ENCODE peak calls at places on chromosomes 4 and X, in nine cellular contexts. B, O, D, Q, Y, H, S, Z and C are unnamed samples.

GRCh38 chrX:110858565-110858964 is 62.9 kb upstream of the CHRDL1 start:
- DNase-seq in B (no peak), O (no peak), D (no peak), Q (no peak), Y (no peak), H (no peak), S (no peak), Z (no peak), C (no peak)

GRCh38 chr4:109967798-109968520 is 55.3 kb downstream of the EGF start:
- DNase-seq in B (no peak), O (no peak), D (no peak), Q (no peak), Y (peak; percentile 67), H (no peak), S (no peak), Z (peak; percentile 74), C (no peak)

GRCh38 chr4:87375719-87376291 is 15.2 kb downstream of the HSD17B11 start:
- DNase-seq in B (no peak), O (no peak), D (peak; percentile 28), Q (peak; percentile 35), Y (peak; percentile 88), H (no peak), S (no peak), Z (peak; percentile 92), C (no peak)

GRCh38 chrX:44953734-44954502 is 80.9 kb downstream of the KDM6A start:
- DNase-seq in B (no peak), O (no peak), D (no peak), Q (no peak), Y (no peak), H (no peak), S (no peak), Z (no peak), C (no peak)

GRCh38 chr4:136558940-136559494 is 973.3 kb downstream of the PCDH18 start:
- DNase-seq in B (no peak), O (no peak), D (no peak), Q (no peak), Y (no peak), H (no peak), S (no peak), Z (no peak), C (no peak)

GRCh38 chrX:45714864-45715263 is 514.2 kb upstream of the DIPK2B start:
- DNase-seq in B (no peak), O (no peak), D (no peak), Q (no peak), Y (peak; percentile 71), H (no peak), S (no peak), Z (peak; percentile 79), C (no peak)

GRCh38 chr4:89048906-89049601 is 7.9 kb downstream of the FAM13A start:
- DNase-seq in B (no peak), O (no peak), D (no peak), Q (no peak), Y (peak; percentile 41), H (no peak), S (no peak), Z (peak; percentile 10), C (no peak)

GRCh38 chr4:118813561-118813960 is 22.4 kb downstream of the SEC24D start:
- DNase-seq in B (no peak), O (no peak), D (no peak), Q (no peak), Y (no peak), H (no peak), S (no peak), Z (no peak), C (no peak)

GRCh38 chrX:70479197-70479969 is 34.7 kb downstream of the DLG3 start:
- DNase-seq in B (no peak), O (no peak), D (no peak), Q (no peak), Y (peak; percentile 83), H (no peak), S (no peak), Z (peak; percentile 79), C (no peak)

GRCh38 chr4:57113870-57114269 is 3.7 kb upstream of the IGFBP7 start:
- DNase-seq in B (no peak), O (no peak), D (no peak), Q (no peak), Y (no peak), H (no peak), S (no peak), Z (no peak), C (no peak)

GRCh38 chr4:140806175-140806574 is 50.0 kb upstream of the TBC1D9 start:
- DNase-seq in B (no peak), O (no peak), D (no peak), Q (no peak), Y (no peak), H (no peak), S (no peak), Z (no peak), C (no peak)

GRCh38 chr4:114252499-114252898 is 273.1 kb upstream of the ARSJ start:
- DNase-seq in B (no peak), O (no peak), D (no peak), Q (no peak), Y (no peak), H (no peak), S (no peak), Z (no peak), C (no peak)

GRCh38 chrX:19630228-19630627 is 114.9 kb upstream of the MAP3K15 start:
- DNase-seq in B (no peak), O (no peak), D (no peak), Q (no peak), Y (no peak), H (no peak), S (no peak), Z (no peak), C (no peak)

GRCh38 chrX:110268875-110269274 is 49.0 kb downstream of the AMMECR1 start:
- DNase-seq in B (no peak), O (no peak), D (no peak), Q (no peak), Y (no peak), H (no peak), S (no peak), Z (peak; percentile 30), C (no peak)

GRCh38 chr4:40305329-40306193 is 29.6 kb upstream of the CHRNA9 start:
- DNase-seq in B (no peak), O (no peak), D (no peak), Q (no peak), Y (no peak), H (no peak), S (no peak), Z (no peak), C (no peak)

GRCh38 chr4:40307627-40308497 is 27.3 kb upstream of the CHRNA9 start:
- DNase-seq in B (no peak), O (no peak), D (peak; percentile 30), Q (peak; percentile 80), Y (no peak), H (no peak), S (no peak), Z (no peak), C (no peak)

GRCh38 chr4:40308528-40309122 is 26.5 kb upstream of the CHRNA9 start:
- DNase-seq in B (no peak), O (no peak), D (no peak), Q (no peak), Y (no peak), H (no peak), S (no peak), Z (no peak), C (no peak)

GRCh38 chr4:40306203-40306602 is 28.9 kb upstream of the CHRNA9 start:
- DNase-seq in B (no peak), O (no peak), D (no peak), Q (no peak), Y (no peak), H (no peak), S (no peak), Z (no peak), C (no peak)

DNA sequence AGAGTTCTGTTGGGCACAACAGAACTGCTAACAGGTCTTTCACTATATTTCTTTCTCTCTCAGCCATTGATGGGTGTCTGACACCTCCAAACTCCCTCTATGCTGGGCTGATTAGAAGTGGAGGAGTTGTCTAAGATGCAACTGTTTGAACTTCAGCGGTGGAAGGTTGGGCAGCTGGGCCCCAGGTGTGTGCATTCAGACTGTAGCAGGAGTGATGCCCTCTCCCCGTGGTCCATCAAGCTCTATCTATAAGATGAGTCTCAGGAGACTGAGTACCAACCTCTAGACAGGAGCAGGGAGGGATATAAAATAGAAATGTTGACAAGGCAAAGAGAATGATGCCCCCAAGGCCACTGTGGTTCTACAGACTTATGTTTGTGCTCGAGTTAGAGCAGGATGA is 28.1 kb upstream of the CHRNA9 start:
- DNase-seq in B (no peak), O (no peak), D (no peak), Q (no peak), Y (no peak), H (no peak), S (no peak), Z (no peak), C (no peak)
- H3K4me1 ChIP-seq in B (no peaks in the 10 kb centered on the region), O (no peaks in the 10 kb centered on the region), D (peaks cover 32% of the 10 kb centered on the region), Q (peaks cover 96% of the 10 kb centered on the region), Y (no peaks in the 10 kb centered on the region), H (no peaks in the 10 kb centered on the region), S (no peaks in the 10 kb centered on the region), Z (no peaks in the 10 kb centered on the region), C (no peaks in the 10 kb centered on the region)

GRCh38 chr4:38309471-38309870 is 349.3 kb downstream of the PTTG2 start:
- DNase-seq in B (no peak), O (no peak), D (no peak), Q (no peak), Y (no peak), H (no peak), S (no peak), Z (no peak), C (no peak)

GRCh38 chr4:38310446-38311043 is 350.3 kb downstream of the PTTG2 start:
- DNase-seq in B (no peak), O (no peak), D (no peak), Q (peak; percentile 85), Y (no peak), H (no peak), S (no peak), Z (peak; percentile 28), C (no peak)

GRCh38 chr4:38302910-38303309 is 342.7 kb downstream of the PTTG2 start:
- DNase-seq in B (no peak), O (no peak), D (no peak), Q (no peak), Y (no peak), H (no peak), S (no peak), Z (no peak), C (no peak)

GRCh38 chr4:38308728-38309315 is 348.6 kb downstream of the PTTG2 start:
- DNase-seq in B (no peak), O (no peak), D (no peak), Q (no peak), Y (peak; percentile 57), H (no peak), S (no peak), Z (peak; percentile 65), C (no peak)

GRCh38 chr4:38306482-38307071 is 346.4 kb downstream of the PTTG2 start:
- DNase-seq in B (no peak), O (no peak), D (no peak), Q (peak; percentile 22), Y (no peak), H (no peak), S (no peak), Z (no peak), C (no peak)
- H3K4me1 ChIP-seq in B (no peaks in the 10 kb centered on the region), O (no peaks in the 10 kb centered on the region), D (no peaks in the 10 kb centered on the region), Q (peaks cover 40% of the 10 kb centered on the region), Y (no peaks in the 10 kb centered on the region), H (no peaks in the 10 kb centered on the region), S (no peaks in the 10 kb centered on the region), Z (peaks cover 13% of the 10 kb centered on the region), C (no peaks in the 10 kb centered on the region)

GRCh38 chr4:149723065-149723464 is 92.6 kb downstream of the IQCM start:
- DNase-seq in B (no peak), O (no peak), D (no peak), Q (no peak), Y (no peak), H (no peak), S (no peak), Z (no peak), C (no peak)
- H3K4me1 ChIP-seq in B (no peaks in the 10 kb centered on the region), O (no peaks in the 10 kb centered on the region), D (no peaks in the 10 kb centered on the region), Q (no peaks in the 10 kb centered on the region), Y (no peaks in the 10 kb centered on the region), H (no peaks in the 10 kb centered on the region), S (no peaks in the 10 kb centered on the region), Z (no peaks in the 10 kb centered on the region), C (no peaks in the 10 kb centered on the region)

GRCh38 chr4:165209796-165210195 is 2.4 kb downstream of the KLHL2 start:
- DNase-seq in B (no peak), O (no peak), D (no peak), Q (no peak), Y (no peak), H (no peak), S (no peak), Z (no peak), C (no peak)
- H3K4me1 ChIP-seq in B (peaks cover 4% of the 10 kb centered on the region), O (peaks cover 4% of the 10 kb centered on the region), D (peaks cover 17% of the 10 kb centered on the region), Q (peaks cover 42% of the 10 kb centered on the region), Y (peaks cover 4% of the 10 kb centered on the region), H (peaks cover 10% of the 10 kb centered on the region), S (peaks cover 10% of the 10 kb centered on the region), Z (peaks cover 21% of the 10 kb centered on the region), C (no peaks in the 10 kb centered on the region)